ENCODE peak calls at places on chromosomes 5 and 9, in six cellular contexts. O is AG04450, R is mesothelial cell of epicardium, G is tibial artery, U is lower lobe of right lung, H is glutamatergic neuron. X is an unnamed sample.

GRCh38 chr9:120920495-120921178 is 6.0 kb downstream of the TRAF1 start:
- DNase-seq in H (no peak), G (no peak), O (no peak), R (no peak), U (no peak), X (no peak)

GRCh38 chr9:93906182-93906880 is 48.8 kb downstream of the BARX1 start:
- DNase-seq in O (no peak), U (no peak), H (no peak), R (no peak), G (peak), X (no peak)

GRCh38 chr9:118609355-118610044 is 759.7 kb downstream of the BRINP1 start:
- DNase-seq in R (no peak), G (no peak), O (no peak), H (no peak), U (no peak), X (no peak)

GRCh38 chr5:126591549-126591948 is 3.5 kb downstream of the ALDH7A1 start:
- DNase-seq in H (no peak), O (no peak), R (no peak), U (no peak), G (no peak), X (no peak)

GRCh38 chr9:111516061-111516465 is 8.9 kb upstream of the ZNF483 start:
- DNase-seq in O (no peak), R (no peak), G (no peak), U (no peak), H (no peak), X (no peak)

GRCh38 chr5:163190762-163191161 is 246.6 kb upstream of the CCNG1 start:
- DNase-seq in H (no peak), G (no peak), U (no peak), O (no peak), R (no peak), X (no peak)

GRCh38 chr5:127754259-127754658 is 51.1 kb downstream of the CCDC192 start:
- DNase-seq in O (peak), U (no peak), R (no peak), H (no peak), G (no peak), X (peak)

GRCh38 chr9:80401243-80401642 is 829.5 kb downstream of the TLE4 start:
- DNase-seq in G (no peak), U (no peak), H (no peak), R (no peak), O (no peak), X (no peak)

GRCh38 chr9:113746486-113746885 is 129.6 kb upstream of the ZNF618 start:
- DNase-seq in H (no peak), R (no peak), G (no peak), O (no peak), U (no peak), X (no peak)

GRCh38 chr5:761854-762685 is 22.5 kb downstream of the ZDHHC11B start:
- DNase-seq in R (no peak), U (peak), O (no peak), G (no peak), H (peak), X (no peak)

GRCh38 chr5:79070002-79070567 is 518 bp downstream of the BHMT2 start:
- DNase-seq in H (no peak), U (no peak), O (no peak), G (peak), R (no peak), X (no peak)

GRCh38 chr5:115028557-115028956 is 141.2 kb downstream of the TRIM36 start:
- DNase-seq in U (no peak), R (no peak), G (no peak), O (no peak), H (no peak), X (no peak)

DNA sequence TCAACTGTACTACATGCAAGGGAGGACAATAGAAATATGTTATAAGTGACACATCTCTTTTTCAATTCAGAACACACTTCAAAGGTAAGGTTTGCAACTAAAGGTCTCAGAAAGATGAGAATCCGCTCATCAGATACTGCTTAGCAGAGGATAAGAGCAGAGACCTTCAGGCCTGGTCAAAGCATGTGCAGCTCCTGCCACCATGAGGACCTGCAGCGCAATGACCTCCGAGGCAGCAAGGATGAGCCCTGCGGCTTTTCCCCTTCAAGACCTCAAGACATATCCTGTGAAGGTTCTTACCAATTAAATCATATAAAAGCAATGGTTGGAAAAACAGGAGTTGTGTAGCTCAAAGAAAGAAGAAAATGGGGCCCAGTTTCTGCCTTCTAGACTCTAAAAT is 135.8 kb downstream of the TRIM36 start:
- DNase-seq in R (no peak), O (no peak), H (peak), G (no peak), U (no peak), X (peak)
- TF ChIP-seq CTCF in R (no peak), O (no peak), H (no peak), G (no peak), U (no peak), X (no peak)

DNA sequence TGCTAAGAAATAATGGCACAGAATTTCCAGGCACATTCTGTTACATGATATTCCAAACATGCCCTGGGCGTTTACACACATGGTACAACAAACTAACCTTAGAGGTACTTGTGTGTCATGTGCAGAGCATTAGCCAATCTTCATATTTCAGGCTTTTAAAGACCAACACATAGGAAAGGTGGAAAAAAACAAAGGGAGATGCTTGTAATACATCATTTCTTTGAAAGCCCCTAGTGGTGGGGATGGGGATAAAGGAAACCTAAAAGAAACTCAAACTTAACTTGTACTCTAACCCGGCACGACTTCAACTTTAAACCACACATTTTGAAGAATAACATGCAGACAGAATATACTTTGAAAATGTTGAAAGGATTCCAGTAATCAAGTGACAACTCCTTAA is 133.6 kb downstream of the PTPRD start:
- DNase-seq in O (no peak), R (no peak), H (no peak), U (no peak), G (no peak), X (no peak)
- TF ChIP-seq CTCF in O (peak), R (peak), H (peak), U (no peak), G (no peak), X (no peak)

DNA sequence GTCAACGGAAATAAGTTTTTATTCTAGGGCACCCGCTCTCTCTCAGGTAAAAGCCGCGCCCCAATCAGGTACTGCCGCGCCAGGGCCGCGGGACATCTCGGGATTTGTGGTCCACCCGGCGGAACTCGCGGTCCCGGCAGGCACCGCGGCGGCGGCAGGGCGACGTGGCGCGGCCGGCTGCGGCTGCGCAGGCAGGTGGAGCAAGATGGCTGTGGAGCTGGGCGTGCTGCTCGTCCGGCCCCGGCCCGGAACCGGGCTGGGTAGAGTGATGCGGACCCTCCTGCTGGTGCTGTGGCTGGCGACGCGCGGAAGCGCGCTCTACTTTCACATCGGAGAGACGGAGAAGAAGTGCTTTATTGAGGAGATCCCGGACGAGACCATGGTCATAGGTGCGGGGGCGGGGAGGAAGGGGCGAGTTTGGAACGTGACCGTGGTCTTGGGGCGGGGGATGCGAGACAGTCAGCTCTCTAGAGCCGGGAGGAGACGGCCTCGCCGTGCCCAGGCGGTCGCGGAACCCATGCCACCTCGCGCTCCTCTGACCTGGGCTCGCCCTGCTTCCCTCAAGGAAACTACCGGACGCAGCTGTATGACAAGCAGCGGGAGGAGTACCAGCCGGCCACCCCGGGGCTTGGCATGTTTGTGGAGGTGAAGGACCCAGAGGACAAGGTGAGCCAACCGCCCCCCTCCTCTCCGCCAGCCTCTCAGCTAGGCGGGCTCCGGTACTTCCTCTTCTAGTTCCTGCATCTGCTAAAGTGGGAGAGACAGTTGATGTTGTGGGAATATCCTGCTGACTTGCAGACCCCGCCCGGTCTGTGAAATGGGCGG is at the start of gene TMED9:
- DNase-seq in U (peak), R (peak), O (peak), G (peak), H (peak), X (peak)
- TF ChIP-seq CTCF in U (peak), R (no peak), O (no peak), G (peak), H (no peak), X (no peak)

GRCh38 chr5:175876107-175876506 is 4.7 kb downstream of the CPLX2 start:
- DNase-seq in O (no peak), H (no peak), G (no peak), R (no peak), U (no peak), X (no peak)

GRCh38 chr5:175872287-175873089 is 1.1 kb downstream of the CPLX2 start:
- DNase-seq in O (no peak), R (no peak), G (no peak), U (no peak), H (peak), X (no peak)

GRCh38 chr5:175870820-175871447 is 444 bp upstream of the CPLX2 start:
- DNase-seq in H (no peak), O (no peak), U (no peak), R (no peak), G (no peak), X (no peak)

GRCh38 chr5:175874462-175875139 is 3.2 kb downstream of the CPLX2 start:
- DNase-seq in R (no peak), O (no peak), H (no peak), G (no peak), U (no peak), X (no peak)

GRCh38 chr5:175873090-175873454 is 1.7 kb downstream of the CPLX2 start:
- DNase-seq in G (no peak), H (peak), R (no peak), O (no peak), U (peak), X (peak)
- TF ChIP-seq CTCF in G (no peak), H (peak), R (no peak), O (peak), U (no peak), X (no peak)

DNA sequence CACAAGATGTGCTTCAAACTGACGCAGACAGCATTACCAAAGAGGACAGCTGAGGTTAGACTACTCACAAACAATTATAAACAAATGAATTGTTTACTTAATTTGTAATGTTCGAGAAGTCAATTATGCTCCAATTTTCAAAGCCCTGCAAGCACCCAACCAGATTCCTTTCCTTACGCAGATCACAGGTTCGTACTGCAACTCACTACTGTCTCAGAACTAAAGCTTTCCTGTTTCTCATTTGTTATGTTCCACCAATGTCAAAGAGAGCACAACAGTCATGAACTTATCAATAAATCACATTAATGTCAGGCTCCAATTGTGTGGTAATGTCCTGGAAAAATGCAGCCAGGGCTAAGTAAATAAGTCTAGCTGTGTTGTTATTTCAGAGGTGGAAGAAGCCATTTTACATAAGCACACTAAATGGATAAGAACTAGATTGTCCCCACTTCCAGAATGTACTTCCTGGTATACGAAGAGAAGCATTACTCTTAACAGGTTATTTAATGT is 488.6 kb upstream of the PTGER4 start:
- DNase-seq in R (no peak), O (no peak), U (no peak), H (no peak), G (no peak), X (no peak)
- TF ChIP-seq CTCF in R (no peak), O (no peak), U (no peak), H (no peak), G (no peak), X (no peak)

GRCh38 chr5:111169269-111169668 is 54.9 kb upstream of the CAMK4 start:
- DNase-seq in H (no peak), R (no peak), O (no peak), U (no peak), G (no peak), X (no peak)

GRCh38 chr5:111163000-111163399 is 61.2 kb upstream of the CAMK4 start:
- DNase-seq in O (no peak), G (no peak), H (no peak), U (no peak), R (no peak), X (no peak)

GRCh38 chr5:111168608-111169007 is 55.6 kb upstream of the CAMK4 start:
- DNase-seq in O (no peak), H (no peak), R (no peak), U (no peak), G (no peak), X (no peak)

GRCh38 chr5:111167551-111167950 is 56.6 kb upstream of the CAMK4 start:
- DNase-seq in H (no peak), U (no peak), O (no peak), G (no peak), R (no peak), X (no peak)

DNA sequence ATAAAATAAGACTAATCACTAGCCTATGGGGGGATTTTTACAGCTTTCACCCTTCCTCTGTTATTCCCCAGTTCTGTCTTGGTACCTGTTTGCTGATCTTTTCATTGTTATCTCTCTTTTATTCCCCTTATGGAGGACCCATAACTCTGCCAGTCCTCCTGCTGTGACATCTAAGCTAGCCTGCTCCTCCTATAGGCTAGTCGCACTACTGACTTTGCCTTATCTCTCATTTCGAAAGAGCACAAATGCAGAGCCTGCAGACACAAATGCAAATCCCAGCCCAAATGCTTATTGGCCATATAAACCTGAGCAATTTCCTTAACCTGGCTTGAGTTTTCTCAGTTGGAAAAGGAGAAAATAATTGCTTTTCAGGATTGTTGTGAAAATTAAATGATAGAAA is 59.1 kb upstream of the CAMK4 start:
- DNase-seq in U (no peak), O (no peak), H (no peak), G (no peak), R (no peak), X (no peak)
- TF ChIP-seq CTCF in U (no peak), O (no peak), H (no peak), G (no peak), R (no peak), X (no peak)

X was measured in Calu3.